ENCODE peak calls at places on chromosomes 4 and X, in six cellular contexts. C is dorsolateral prefrontal cortex, R is cardiac muscle cell, N is bronchial epithelial cell, O is AG09319, T is H9. B is an unnamed sample.

GRCh38 chr4:8392591-8393190 is 47.8 kb downstream of the ACOX3 start:
- DNase-seq in T (no peak), R (no peak), O (no peak), N (no peak), C (no peak), B (no peak)

GRCh38 chrX:55488559-55489314 is 911 bp downstream of the USP51 start:
- DNase-seq in T (peak), O (no peak), R (peak), N (peak), C (peak), B (peak)

GRCh38 chr4:107825072-107825789 is 499 bp downstream of the SGMS2 start:
- DNase-seq in R (peak), C (no peak), N (peak), O (no peak), T (peak), B (no peak)

GRCh38 chr4:67035501-67035900 is 509.8 kb downstream of the CENPC start:
- DNase-seq in O (no peak), R (no peak), T (no peak), C (no peak), N (peak), B (no peak)

GRCh38 chr4:151296227-151296626 is 19.3 kb downstream of the PRSS48 start:
- DNase-seq in C (no peak), O (no peak), R (no peak), T (no peak), N (no peak), B (no peak)

GRCh38 chr4:121339307-121339706 is 41.5 kb downstream of the QRFPR start:
- DNase-seq in O (no peak), N (peak), R (no peak), T (no peak), C (no peak), B (no peak)

GRCh38 chr4:121016630-121017029 is 55.7 kb downstream of the NDNF start:
- DNase-seq in N (no peak), R (no peak), O (no peak), T (no peak), C (no peak), B (no peak)

GRCh38 chrX:30874851-30875250 is 14.2 kb downstream of the TAB3 start:
- DNase-seq in N (peak), O (no peak), R (no peak), T (no peak), C (no peak), B (no peak)

GRCh38 chr4:80069108-80069836 is 3.8 kb downstream of the ANTXR2 start:
- DNase-seq in C (no peak), R (no peak), N (peak), T (no peak), O (no peak), B (no peak)

GRCh38 chr4:83651846-83652245 is 115.9 kb downstream of the GPAT3 start:
- DNase-seq in R (no peak), N (peak), T (no peak), C (no peak), O (no peak), B (no peak)

GRCh38 chr4:20394471-20394870 is 142.8 kb downstream of the SLIT2 start:
- DNase-seq in O (no peak), T (no peak), R (no peak), N (no peak), C (no peak), B (no peak)

GRCh38 chrX:83771664-83772063 is 89.3 kb upstream of the CYLC1 start:
- DNase-seq in O (no peak), C (no peak), R (peak), T (peak), N (no peak), B (no peak)

GRCh38 chr4:80261989-80262600 is 4.4 kb upstream of the FGF5 start:
- DNase-seq in T (no peak), N (no peak), R (no peak), C (no peak), O (no peak), B (no peak)

GRCh38 chr4:156811963-156812362 is 159.6 kb downstream of the PDGFC start:
- DNase-seq in O (no peak), T (no peak), C (no peak), R (no peak), N (no peak), B (no peak)

GRCh38 chrX:155874571-155875244 is 6.4 kb upstream of the VAMP7 start:
- DNase-seq in R (no peak), N (no peak), O (no peak), T (no peak), C (no peak), B (no peak)

GRCh38 chr4:23654791-23655190 is 235.1 kb downstream of the PPARGC1A start:
- DNase-seq in C (no peak), O (no peak), R (no peak), N (peak), T (no peak), B (no peak)

GRCh38 chrX:24259544-24260240 is 54.2 kb downstream of the SUPT20HL2 start:
- DNase-seq in C (no peak), R (peak), O (peak), N (peak), T (peak), B (no peak)
- TF ChIP-seq CTCF in C (peak), R (peak), O (peak), N (peak), T (peak), B (peak)

GRCh38 chr4:98748609-98749008 is 90.2 kb upstream of the TSPAN5 start:
- DNase-seq in C (no peak), R (no peak), O (no peak), N (no peak), T (no peak), B (no peak)
- TF ChIP-seq CTCF in C (no peak), R (no peak), O (no peak), N (no peak), T (no peak), B (no peak)

GRCh38 chr4:113880240-113881028 is 99.0 kb downstream of the ARSJ start:
- DNase-seq in T (no peak), O (no peak), C (no peak), R (no peak), N (no peak), B (no peak)

GRCh38 chr4:113874480-113874879 is 105.0 kb downstream of the ARSJ start:
- DNase-seq in T (no peak), O (no peak), C (no peak), N (no peak), R (no peak), B (no peak)

GRCh38 chr4:113882668-113883067 is 96.8 kb downstream of the ARSJ start:
- DNase-seq in C (no peak), N (no peak), O (peak), R (no peak), T (no peak), B (no peak)

GRCh38 chr4:113881256-113881655 is 98.2 kb downstream of the ARSJ start:
- DNase-seq in C (no peak), R (no peak), N (peak), O (no peak), T (no peak), B (no peak)

DNA sequence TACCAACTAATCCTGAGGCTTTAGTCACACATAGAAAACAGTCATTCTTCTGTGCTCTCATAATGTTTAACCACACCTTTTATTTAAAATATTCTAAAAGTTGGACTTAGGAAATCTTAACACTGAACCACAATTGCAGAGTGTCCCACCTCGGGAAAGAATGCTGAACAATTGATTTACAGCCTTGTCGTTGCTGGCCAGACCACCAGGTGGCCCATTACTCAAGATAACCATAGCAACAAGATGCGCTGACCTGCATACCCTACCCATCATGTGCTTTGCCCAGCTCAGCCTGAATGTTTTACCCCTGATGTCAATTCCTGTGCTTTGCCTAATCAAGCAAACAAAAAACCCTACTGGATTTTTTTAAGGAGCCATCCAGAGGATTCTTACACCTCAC is 100.7 kb downstream of the ARSJ start:
- DNase-seq in C (no peak), R (peak), T (peak), N (peak), O (no peak), B (no peak)
- TF ChIP-seq CTCF in C (no peak), R (peak), T (peak), N (peak), O (peak), B (peak)

GRCh38 chrX:111282991-111283390 is 12.7 kb upstream of the CAPN6 start:
- DNase-seq in O (no peak), T (no peak), R (no peak), C (no peak), N (no peak), B (no peak)
- TF ChIP-seq CTCF in O (no peak), T (no peak), R (no peak), C (no peak), N (no peak), B (no peak)